ENCODE peak calls at places on chromosomes 5 and 9, in ten cellular contexts. I is IMR-90, Q is cardiac fibroblast, E is GM12865, J is PC-3, L is bronchial epithelial cell, C is HFFc6, B is GM13976, G is HFF-Myc, V is OCI-LY7. U is an unnamed sample.

GRCh38 chr5:173752636-173753035 is 135.5 kb upstream of the CPEB4 start:
- DNase-seq in I (no peak), Q (no peak), E (no peak), J (no peak), L (no peak), C (no peak), B (no peak), G (no peak), V (no peak), U (no peak)

GRCh38 chr5:98927242-98927987 is 1.4 kb downstream of the CHD1 start:
- DNase-seq in I (peak), Q (peak), E (peak), J (peak), L (peak), C (peak), B (peak), G (no peak), V (peak), U (peak)

GRCh38 chr5:125140220-125140619 is 393.8 kb upstream of the ZNF608 start:
- DNase-seq in I (peak), Q (no peak), E (no peak), J (no peak), L (no peak), C (no peak), B (no peak), G (no peak), V (no peak), U (no peak)

GRCh38 chr5:151151793-151152192 is 5.8 kb downstream of the ANXA6 start:
- DNase-seq in I (peak), Q (peak), E (peak), J (no peak), L (no peak), C (peak), B (peak), G (no peak), V (no peak), U (no peak)

GRCh38 chr9:119924736-119925135 is 555.5 kb upstream of the BRINP1 start:
- DNase-seq in I (no peak), Q (no peak), E (no peak), J (no peak), L (no peak), C (no peak), B (no peak), G (no peak), V (no peak), U (no peak)

GRCh38 chr9:105883847-105884246 is 189.5 kb downstream of the TMEM38B start:
- DNase-seq in I (no peak), Q (no peak), E (peak), J (no peak), L (no peak), C (no peak), B (peak), G (no peak), V (no peak), U (no peak)

GRCh38 chr5:106749826-106750225 is 920.9 kb downstream of the EFNA5 start:
- DNase-seq in I (no peak), Q (no peak), E (no peak), J (no peak), L (no peak), C (no peak), B (no peak), G (no peak), V (no peak), U (no peak)

GRCh38 chr9:131844745-131845118 is 104.9 kb upstream of the RAPGEF1 start:
- DNase-seq in I (no peak), Q (no peak), E (no peak), J (no peak), L (no peak), C (no peak), B (no peak), G (no peak), V (no peak), U (no peak)

GRCh38 chr5:179793470-179794139 is at the start of gene LTC4S:
- DNase-seq in I (peak), Q (peak), E (no peak), J (no peak), L (no peak), C (no peak), B (peak), G (no peak), V (peak), U (no peak)

GRCh38 chr5:88677943-88678779 is 204.8 kb downstream of the MEF2C start:
- DNase-seq in I (no peak), Q (no peak), E (no peak), J (no peak), L (no peak), C (no peak), B (no peak), G (no peak), V (no peak), U (no peak)

GRCh38 chr9:101465330-101465915 is 29.8 kb upstream of the ALDOB start:
- DNase-seq in I (peak), Q (peak), E (peak), J (peak), L (peak), C (peak), B (no peak), G (peak), V (peak), U (peak)

GRCh38 chr9:136228107-136228875 is 17.3 kb downstream of the QSOX2 start:
- DNase-seq in I (peak), Q (peak), E (no peak), J (peak), L (peak), C (peak), B (no peak), G (no peak), V (no peak), U (peak)

GRCh38 chr9:134475051-134475790 is 149.0 kb downstream of the RXRA start:
- DNase-seq in I (peak), Q (peak), E (no peak), J (no peak), L (peak), C (peak), B (peak), G (peak), V (no peak), U (no peak)

GRCh38 chr5:123220616-123221146 is 131.6 kb downstream of the PRDM6 start:
- DNase-seq in I (no peak), Q (no peak), E (no peak), J (no peak), L (no peak), C (no peak), B (no peak), G (no peak), V (no peak), U (no peak)

GRCh38 chr5:142866563-142867275 is 96.5 kb downstream of the ARHGAP26 start:
- DNase-seq in I (peak), Q (peak), E (peak), J (peak), L (peak), C (peak), B (peak), G (peak), V (peak), U (peak)

GRCh38 chr5:95113489-95113888 is 171.4 kb downstream of the MCTP1 start:
- DNase-seq in I (peak), Q (peak), E (no peak), J (peak), L (peak), C (peak), B (no peak), G (no peak), V (no peak), U (peak)

GRCh38 chr5:41510176-41510831 is at the start of gene PLCXD3:
- DNase-seq in I (no peak), Q (peak), E (no peak), J (peak), L (peak), C (no peak), B (peak), G (no peak), V (no peak), U (no peak)

GRCh38 chr9:95085861-95086563 is 231.5 kb downstream of the FANCC start:
- DNase-seq in I (no peak), Q (no peak), E (no peak), J (no peak), L (no peak), C (no peak), B (no peak), G (no peak), V (no peak), U (no peak)

GRCh38 chr9:121340676-121341392 is 29.2 kb downstream of the STOM start:
- DNase-seq in I (peak), Q (no peak), E (peak), J (no peak), L (no peak), C (no peak), B (peak), G (no peak), V (no peak), U (no peak)

GRCh38 chr5:151191661-151192060 is 32.2 kb downstream of the CCDC69 start:
- DNase-seq in I (no peak), Q (no peak), E (no peak), J (peak), L (peak), C (no peak), B (no peak), G (no peak), V (no peak), U (peak)

GRCh38 chr9:22986556-22986955 is 539.9 kb downstream of the DMRTA1 start:
- DNase-seq in I (no peak), Q (no peak), E (no peak), J (peak), L (no peak), C (no peak), B (no peak), G (no peak), V (no peak), U (no peak)

GRCh38 chr5:99032234-99033013 is 103.6 kb upstream of the CHD1 start:
- DNase-seq in I (peak), Q (peak), E (peak), J (peak), L (peak), C (peak), B (peak), G (peak), V (peak), U (peak)

GRCh38 chr9:131539223-131539923 is 6.0 kb upstream of the PRRT1B start:
- DNase-seq in I (no peak), Q (no peak), E (no peak), J (no peak), L (no peak), C (no peak), B (no peak), G (no peak), V (no peak), U (no peak)

GRCh38 chr5:45772402-45772801 is 76.2 kb upstream of the HCN1 start:
- DNase-seq in I (no peak), Q (no peak), E (peak), J (no peak), L (no peak), C (no peak), B (no peak), G (no peak), V (no peak), U (no peak)

GRCh38 chr5:45779874-45780671 is 83.9 kb upstream of the HCN1 start:
- DNase-seq in I (no peak), Q (no peak), E (no peak), J (no peak), L (no peak), C (no peak), B (no peak), G (no peak), V (no peak), U (no peak)

DNA sequence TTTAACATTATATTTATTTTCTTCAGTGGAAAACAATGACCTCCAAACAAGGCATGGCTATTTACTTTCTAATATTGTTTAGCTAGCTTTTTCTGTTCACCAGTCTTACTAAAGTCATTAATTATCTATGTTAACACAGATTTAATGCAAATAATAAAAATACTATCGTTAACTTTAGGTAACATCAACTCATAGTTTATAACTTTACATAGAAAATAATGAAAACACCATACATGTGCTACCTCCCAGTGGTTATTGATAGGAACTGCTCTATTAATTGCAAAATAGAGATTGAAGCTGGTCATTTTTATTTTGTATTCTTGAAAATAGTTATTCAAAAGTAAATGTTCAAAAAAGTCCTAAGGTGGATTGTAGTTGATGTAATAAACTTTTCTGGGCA is 78.3 kb upstream of the HCN1 start:
- DNase-seq in I (no peak), Q (peak), E (no peak), J (peak), L (peak), C (no peak), B (no peak), G (no peak), V (peak), U (no peak)
- TF ChIP-seq CTCF in I (no peak), Q (no peak), E (peak), J (peak), L (no peak), C (peak), B (no peak), G (no peak), V (peak), U (peak)

GRCh38 chr9:93132946-93133640 is 958 bp downstream of the NINJ1 start:
- DNase-seq in I (no peak), Q (no peak), E (no peak), J (peak), L (no peak), C (no peak), B (no peak), G (no peak), V (no peak), U (no peak)

GRCh38 chr9:93134740-93135444 is 841 bp upstream of the NINJ1 start:
- DNase-seq in I (peak), Q (no peak), E (no peak), J (no peak), L (no peak), C (no peak), B (no peak), G (no peak), V (no peak), U (no peak)

GRCh38 chr9:93132287-93132927 is 1.6 kb downstream of the NINJ1 start:
- DNase-seq in I (no peak), Q (peak), E (no peak), J (peak), L (no peak), C (no peak), B (no peak), G (no peak), V (no peak), U (no peak)

GRCh38 chr9:93134018-93134739 is at the start of gene NINJ1:
- DNase-seq in I (peak), Q (peak), E (peak), J (peak), L (peak), C (peak), B (peak), G (no peak), V (peak), U (no peak)

GRCh38 chr9:93133641-93134017 is 422 bp downstream of the NINJ1 start:
- DNase-seq in I (peak), Q (peak), E (peak), J (peak), L (no peak), C (peak), B (peak), G (no peak), V (no peak), U (no peak)
- TF ChIP-seq CTCF in I (no peak), Q (no peak), E (no peak), J (no peak), L (no peak), C (no peak), B (no peak), G (no peak), V (no peak), U (no peak)

DNA sequence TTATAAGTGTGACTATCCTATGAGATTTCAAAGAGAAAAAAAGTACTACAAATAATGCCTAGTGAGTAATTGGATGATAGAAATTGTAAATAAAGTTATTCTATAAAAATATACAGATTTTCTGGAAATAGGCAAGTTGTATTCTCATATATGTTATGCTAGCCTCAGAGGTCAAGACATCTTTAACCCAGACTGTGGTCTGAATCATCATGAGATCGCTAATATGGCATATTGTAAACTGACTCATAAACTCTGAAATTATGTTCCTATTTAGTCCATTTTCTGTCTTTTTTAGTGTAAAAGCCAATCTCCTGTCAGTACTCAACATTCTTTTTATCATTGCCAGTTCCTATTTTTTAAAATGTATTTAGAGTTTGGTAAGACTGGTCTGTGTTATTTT is 14.2 kb downstream of the LOX start:
- DNase-seq in I (peak), Q (peak), E (no peak), J (peak), L (peak), C (peak), B (no peak), G (no peak), V (no peak), U (no peak)
- TF ChIP-seq CTCF in I (no peak), Q (no peak), E (no peak), J (no peak), L (no peak), C (no peak), B (no peak), G (no peak), V (no peak), U (no peak)

DNA sequence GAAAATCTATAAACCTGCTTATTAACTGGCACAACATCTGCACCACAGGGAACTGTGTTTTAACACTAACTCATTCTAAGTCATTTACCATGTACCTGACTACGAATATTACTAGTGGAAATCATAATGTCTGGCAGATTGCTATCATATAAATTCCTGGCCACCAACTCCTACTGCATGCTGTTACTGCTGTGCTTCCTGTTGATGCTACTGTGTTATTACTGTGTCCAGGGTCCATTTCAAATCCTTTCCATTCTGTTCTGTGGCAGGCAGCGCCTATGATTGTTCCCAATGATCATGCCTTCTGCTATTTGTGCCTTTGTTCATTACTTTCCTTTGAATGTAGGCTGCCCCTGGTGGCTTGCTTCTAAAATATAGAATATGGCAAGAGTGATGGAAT is 4.7 kb upstream of the ZNF131 start:
- DNase-seq in I (no peak), Q (no peak), E (no peak), J (no peak), L (no peak), C (no peak), B (no peak), G (no peak), V (no peak), U (no peak)
- TF ChIP-seq CTCF in I (no peak), Q (no peak), E (no peak), J (peak), L (no peak), C (no peak), B (no peak), G (no peak), V (peak), U (no peak)

GRCh38 chr5:67163231-67163756 is 33.3 kb downstream of the CD180 start:
- DNase-seq in I (no peak), Q (no peak), E (no peak), J (no peak), L (no peak), C (no peak), B (no peak), G (no peak), V (no peak), U (no peak)
- TF ChIP-seq CTCF in I (no peak), Q (no peak), E (no peak), J (no peak), L (no peak), C (no peak), B (no peak), G (no peak), V (no peak), U (no peak)

DNA sequence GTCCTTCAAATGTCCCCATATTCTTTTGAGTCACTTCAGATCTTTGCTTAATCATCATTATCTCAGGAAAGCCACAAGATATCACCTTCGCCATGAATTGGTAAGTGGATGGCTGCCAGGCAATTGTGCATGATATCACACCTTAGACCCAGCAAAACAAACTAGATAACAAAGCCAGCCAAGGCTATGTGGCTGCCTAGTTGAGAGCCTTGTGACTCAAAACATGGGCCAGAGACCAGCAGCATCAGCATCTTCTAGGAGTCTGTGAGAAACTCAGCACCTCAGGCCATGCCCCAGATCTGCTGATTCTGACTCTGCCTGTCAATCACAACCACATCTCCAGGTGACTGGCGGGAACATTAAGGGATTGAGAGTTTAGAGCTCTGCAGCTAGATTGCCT is 82.8 kb downstream of the SLIT3 start:
- DNase-seq in I (no peak), Q (no peak), E (no peak), J (no peak), L (no peak), C (no peak), B (no peak), G (no peak), V (no peak), U (no peak)
- TF ChIP-seq CTCF in I (no peak), Q (no peak), E (no peak), J (no peak), L (no peak), C (no peak), B (no peak), G (no peak), V (no peak), U (no peak)

GRCh38 chr5:34652916-34653315 is 3.2 kb upstream of the RAI14 start:
- DNase-seq in I (peak), Q (peak), E (no peak), J (peak), L (no peak), C (peak), B (no peak), G (no peak), V (no peak), U (no peak)
- TF ChIP-seq CTCF in I (no peak), Q (no peak), E (no peak), J (no peak), L (no peak), C (peak), B (no peak), G (no peak), V (no peak), U (no peak)

GRCh38 chr5:15948225-15948624 is 231.4 kb downstream of the MARCHF11 start:
- DNase-seq in I (peak), Q (no peak), E (no peak), J (no peak), L (no peak), C (no peak), B (no peak), G (no peak), V (no peak), U (no peak)
- TF ChIP-seq CTCF in I (no peak), Q (no peak), E (no peak), J (no peak), L (no peak), C (peak), B (no peak), G (no peak), V (no peak), U (no peak)

U was measured in foreskin keratinocyte.